ENCODE peak calls at places on chromosomes 11 and 22, in seven cellular contexts. One of them, this sample, is unnamed.

GRCh38 chr22:21856868-21857267 is 10.6 kb downstream of the MAPK1 start:
- DNase-seq in GM23338: no peak
- DNase-seq in iPS DF 6.9: no peak
- DNase-seq in adrenal gland: no peak
- DNase-seq in heart left ventricle: no peak
- DNase-seq in OCI-LY7: no peak
- DNase-seq in neural progenitor cell: no peak
- DNase-seq in this sample: no peak

GRCh38 chr11:127632546-127632945 is 632.0 kb upstream of the KIRREL3 start:
- DNase-seq in GM23338: no peak
- DNase-seq in OCI-LY7: no peak
- DNase-seq in heart left ventricle: no peak
- DNase-seq in neural progenitor cell: no peak
- DNase-seq in adrenal gland: no peak
- DNase-seq in iPS DF 6.9: no peak
- DNase-seq in this sample: no peak

GRCh38 chr11:124536520-124536919 is 6.9 kb downstream of the OR8B12 start:
- DNase-seq in OCI-LY7: no peak
- DNase-seq in adrenal gland: peak
- DNase-seq in GM23338: peak
- DNase-seq in heart left ventricle: peak
- DNase-seq in neural progenitor cell: peak
- DNase-seq in iPS DF 6.9: peak
- DNase-seq in this sample: peak

GRCh38 chr11:13880719-13881118 is 81.8 kb upstream of the SPON1 start:
- DNase-seq in GM23338: no peak
- DNase-seq in neural progenitor cell: no peak
- DNase-seq in heart left ventricle: no peak
- DNase-seq in adrenal gland: no peak
- DNase-seq in OCI-LY7: peak
- DNase-seq in iPS DF 6.9: no peak
- DNase-seq in this sample: no peak

GRCh38 chr11:47152126-47152952 is 24.3 kb downstream of the ARFGAP2 start:
- DNase-seq in neural progenitor cell: no peak
- DNase-seq in iPS DF 6.9: no peak
- DNase-seq in adrenal gland: no peak
- DNase-seq in OCI-LY7: peak
- DNase-seq in GM23338: no peak
- DNase-seq in heart left ventricle: no peak
- DNase-seq in this sample: no peak

GRCh38 chr11:34792814-34793241 is 123.4 kb downstream of the APIP start:
- DNase-seq in GM23338: no peak
- DNase-seq in adrenal gland: peak
- DNase-seq in heart left ventricle: no peak
- DNase-seq in neural progenitor cell: peak
- DNase-seq in OCI-LY7: no peak
- DNase-seq in iPS DF 6.9: no peak
- DNase-seq in this sample: no peak

GRCh38 chr11:123570939-123571590 is 83.4 kb downstream of the SCN3B start:
- DNase-seq in neural progenitor cell: no peak
- DNase-seq in GM23338: no peak
- DNase-seq in iPS DF 6.9: no peak
- DNase-seq in adrenal gland: no peak
- DNase-seq in heart left ventricle: no peak
- DNase-seq in OCI-LY7: no peak
- DNase-seq in this sample: peak

GRCh38 chr11:10847960-10848860 is 9.6 kb downstream of the ZBED5 start:
- DNase-seq in heart left ventricle: no peak
- DNase-seq in GM23338: no peak
- DNase-seq in iPS DF 6.9: no peak
- DNase-seq in adrenal gland: no peak
- DNase-seq in OCI-LY7: no peak
- DNase-seq in neural progenitor cell: no peak
- DNase-seq in this sample: no peak

GRCh38 chr11:134024420-134025085 is 44.3 kb upstream of the JAM3 start:
- DNase-seq in adrenal gland: no peak
- DNase-seq in OCI-LY7: no peak
- DNase-seq in heart left ventricle: no peak
- DNase-seq in neural progenitor cell: no peak
- DNase-seq in GM23338: no peak
- DNase-seq in iPS DF 6.9: no peak
- DNase-seq in this sample: no peak

GRCh38 chr11:132131962-132132361 is 761.5 kb downstream of the NTM start:
- DNase-seq in heart left ventricle: no peak
- DNase-seq in neural progenitor cell: no peak
- DNase-seq in adrenal gland: no peak
- DNase-seq in OCI-LY7: no peak
- DNase-seq in GM23338: peak
- DNase-seq in iPS DF 6.9: no peak
- DNase-seq in this sample: no peak

GRCh38 chr11:128235446-128235845 is 351.9 kb downstream of the ETS1 start:
- DNase-seq in heart left ventricle: no peak
- DNase-seq in neural progenitor cell: no peak
- DNase-seq in iPS DF 6.9: no peak
- DNase-seq in adrenal gland: no peak
- DNase-seq in OCI-LY7: no peak
- DNase-seq in GM23338: peak
- DNase-seq in this sample: no peak

GRCh38 chr11:45110562-45110961 is 35.9 kb upstream of the PRDM11 start:
- DNase-seq in heart left ventricle: peak
- DNase-seq in OCI-LY7: peak
- DNase-seq in GM23338: peak
- DNase-seq in neural progenitor cell: peak
- DNase-seq in adrenal gland: peak
- DNase-seq in iPS DF 6.9: peak
- DNase-seq in this sample: peak

GRCh38 chr11:114175706-114176105 is 116.2 kb downstream of the ZBTB16 start:
- DNase-seq in heart left ventricle: no peak
- DNase-seq in adrenal gland: no peak
- DNase-seq in OCI-LY7: no peak
- DNase-seq in iPS DF 6.9: no peak
- DNase-seq in GM23338: peak
- DNase-seq in neural progenitor cell: no peak
- DNase-seq in this sample: no peak

DNA sequence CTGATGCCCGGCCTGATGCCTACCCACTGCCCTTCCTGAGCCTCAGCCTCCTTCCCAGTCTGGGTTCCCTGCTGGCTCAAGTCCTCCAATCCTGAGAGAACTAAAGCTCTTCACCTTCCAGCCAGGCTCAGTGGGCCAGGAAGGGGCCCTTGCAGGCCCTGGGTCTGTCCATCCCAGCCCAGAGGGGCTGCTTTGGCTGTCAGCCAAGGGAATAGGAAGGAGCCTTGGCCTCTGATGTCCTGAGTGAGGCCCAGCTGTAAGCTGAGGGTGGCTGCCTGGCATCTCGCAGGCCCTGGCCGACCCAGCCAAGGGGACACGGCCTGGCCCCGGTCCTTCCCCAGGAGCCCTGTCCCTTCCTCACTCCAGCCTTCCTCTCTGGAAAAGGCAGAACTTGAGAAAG is 83.4 kb downstream of the DHCR7 start:
- DNase-seq in GM23338: no peak
- DNase-seq in OCI-LY7: no peak
- DNase-seq in neural progenitor cell: no peak
- DNase-seq in iPS DF 6.9: no peak
- DNase-seq in heart left ventricle: no peak
- DNase-seq in adrenal gland: no peak
- DNase-seq in this sample: no peak
- H3K27ac ChIP-seq in GM23338: no peak
- H3K27ac ChIP-seq in OCI-LY7: no peak
- H3K27ac ChIP-seq in neural progenitor cell: no peak
- H3K27ac ChIP-seq in iPS DF 6.9: no peak
- H3K27ac ChIP-seq in heart left ventricle: no peak
- H3K27ac ChIP-seq in adrenal gland: no peak
- H3K27ac ChIP-seq in this sample: no peak

DNA sequence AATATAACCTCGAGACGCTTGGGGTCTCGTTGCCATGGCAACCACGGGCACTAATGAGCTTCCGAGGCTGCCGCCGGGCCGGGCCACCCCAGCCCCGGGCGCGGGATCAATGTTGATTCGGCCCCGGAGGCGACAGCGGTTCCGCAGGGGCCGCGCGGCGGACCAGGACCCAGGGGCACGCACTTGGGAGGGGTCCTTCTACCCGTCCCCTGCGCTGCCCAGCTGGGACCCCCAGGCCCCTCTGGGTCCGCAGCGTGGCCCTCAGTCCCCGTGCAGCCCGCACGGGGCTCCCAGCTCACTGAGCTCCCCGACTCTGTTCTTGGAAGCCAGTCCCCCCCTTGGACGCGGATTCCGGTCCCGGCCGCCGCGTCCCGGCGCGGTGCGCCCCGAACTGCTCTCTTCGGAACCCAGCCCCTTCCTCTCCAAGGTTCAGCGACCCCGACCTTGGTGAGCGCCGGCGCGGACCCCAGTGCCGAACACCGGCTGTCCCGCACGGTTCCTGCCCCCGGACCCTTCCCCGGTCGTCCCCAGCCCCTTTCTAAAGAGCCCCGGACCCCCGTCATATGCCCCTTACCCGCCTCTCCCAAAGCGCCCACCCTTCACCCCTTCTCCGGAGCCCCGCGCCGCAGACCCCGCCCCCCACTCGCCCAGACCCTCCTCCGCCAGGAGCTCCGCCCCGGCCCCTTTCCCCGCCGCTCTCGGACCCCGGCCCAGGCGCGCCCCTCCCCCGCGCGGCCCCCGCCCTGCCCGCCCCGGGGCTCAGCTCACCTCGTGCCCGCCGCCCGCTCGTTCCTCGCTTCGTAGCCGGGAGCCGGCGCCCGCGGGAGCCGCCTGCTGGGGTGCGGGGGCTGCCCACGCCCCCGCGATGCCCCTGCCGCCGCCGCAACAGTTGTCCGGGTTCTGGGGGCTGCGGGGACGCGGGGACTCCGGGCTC is 18.2 kb upstream of the SHISAL1 start:
- DNase-seq in GM23338: peak
- DNase-seq in neural progenitor cell: peak
- DNase-seq in heart left ventricle: no peak
- DNase-seq in adrenal gland: no peak
- DNase-seq in iPS DF 6.9: no peak
- DNase-seq in OCI-LY7: no peak
- DNase-seq in this sample: no peak
- H3K27ac ChIP-seq in GM23338: no peak
- H3K27ac ChIP-seq in neural progenitor cell: no peak
- H3K27ac ChIP-seq in heart left ventricle: no peak
- H3K27ac ChIP-seq in adrenal gland: no peak
- H3K27ac ChIP-seq in iPS DF 6.9: no peak
- H3K27ac ChIP-seq in OCI-LY7: no peak
- H3K27ac ChIP-seq in this sample: no peak

DNA sequence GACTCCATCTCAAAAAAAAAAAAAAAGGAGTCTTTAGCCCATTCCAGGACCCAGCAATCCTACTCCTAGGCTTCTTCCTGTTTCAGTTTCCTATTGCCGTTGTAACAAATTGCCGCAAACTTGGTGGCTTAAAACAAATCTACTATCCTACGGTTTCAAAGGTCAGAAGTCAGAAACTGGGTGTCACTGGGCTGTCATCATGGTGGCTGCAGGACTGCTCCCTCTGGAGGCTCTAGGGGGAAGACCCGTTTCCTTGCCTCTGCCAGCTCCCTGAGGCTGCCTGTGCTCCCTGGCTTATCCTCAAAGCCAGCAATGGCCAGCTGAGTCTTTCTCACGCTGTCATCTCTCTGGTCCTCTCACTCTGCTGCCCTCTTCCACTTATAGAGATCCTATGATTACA is 8.7 kb upstream of the DAGLA start:
- DNase-seq in adrenal gland: peak
- DNase-seq in iPS DF 6.9: no peak
- DNase-seq in heart left ventricle: no peak
- DNase-seq in GM23338: peak
- DNase-seq in neural progenitor cell: peak
- DNase-seq in OCI-LY7: no peak
- DNase-seq in this sample: peak
- H3K27ac ChIP-seq in adrenal gland: no peak
- H3K27ac ChIP-seq in iPS DF 6.9: no peak
- H3K27ac ChIP-seq in heart left ventricle: no peak
- H3K27ac ChIP-seq in GM23338: no peak
- H3K27ac ChIP-seq in neural progenitor cell: no peak
- H3K27ac ChIP-seq in OCI-LY7: no peak
- H3K27ac ChIP-seq in this sample: no peak

GRCh38 chr11:1846453-1846932 is 6.4 kb upstream of the LSP1 start:
- DNase-seq in OCI-LY7: no peak
- DNase-seq in neural progenitor cell: no peak
- DNase-seq in GM23338: no peak
- DNase-seq in iPS DF 6.9: no peak
- DNase-seq in heart left ventricle: no peak
- DNase-seq in adrenal gland: no peak
- DNase-seq in this sample: no peak
- H3K27ac ChIP-seq in OCI-LY7: no peak
- H3K27ac ChIP-seq in neural progenitor cell: no peak
- H3K27ac ChIP-seq in GM23338: no peak
- H3K27ac ChIP-seq in iPS DF 6.9: no peak
- H3K27ac ChIP-seq in heart left ventricle: no peak
- H3K27ac ChIP-seq in adrenal gland: peak
- H3K27ac ChIP-seq in this sample: no peak

DNA sequence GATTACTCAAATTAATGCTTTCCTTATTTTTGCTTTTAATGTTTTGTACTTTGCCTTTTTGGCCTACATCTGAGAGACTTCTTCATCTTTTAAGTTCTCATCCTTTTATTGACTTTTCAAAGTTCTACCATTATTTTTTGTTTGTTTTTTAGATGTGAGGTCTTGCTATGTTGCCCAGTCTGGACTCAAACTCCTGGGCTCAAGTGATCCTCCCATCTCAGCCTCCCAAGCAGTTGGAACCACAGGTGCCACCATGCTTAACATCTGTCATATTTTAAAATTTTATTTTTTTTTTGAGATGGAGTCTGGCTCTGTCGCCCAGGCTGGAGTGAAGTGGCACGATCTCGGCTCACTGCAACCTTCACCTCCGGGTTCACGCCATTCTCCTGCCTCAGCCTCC is 57.8 kb downstream of the PPP6R2 start:
- DNase-seq in GM23338: no peak
- DNase-seq in heart left ventricle: no peak
- DNase-seq in iPS DF 6.9: no peak
- DNase-seq in OCI-LY7: no peak
- DNase-seq in adrenal gland: no peak
- DNase-seq in neural progenitor cell: no peak
- DNase-seq in this sample: no peak
- H3K27ac ChIP-seq in GM23338: no peak
- H3K27ac ChIP-seq in heart left ventricle: no peak
- H3K27ac ChIP-seq in iPS DF 6.9: no peak
- H3K27ac ChIP-seq in OCI-LY7: no peak
- H3K27ac ChIP-seq in adrenal gland: no peak
- H3K27ac ChIP-seq in neural progenitor cell: no peak
- H3K27ac ChIP-seq in this sample: no peak

DNA sequence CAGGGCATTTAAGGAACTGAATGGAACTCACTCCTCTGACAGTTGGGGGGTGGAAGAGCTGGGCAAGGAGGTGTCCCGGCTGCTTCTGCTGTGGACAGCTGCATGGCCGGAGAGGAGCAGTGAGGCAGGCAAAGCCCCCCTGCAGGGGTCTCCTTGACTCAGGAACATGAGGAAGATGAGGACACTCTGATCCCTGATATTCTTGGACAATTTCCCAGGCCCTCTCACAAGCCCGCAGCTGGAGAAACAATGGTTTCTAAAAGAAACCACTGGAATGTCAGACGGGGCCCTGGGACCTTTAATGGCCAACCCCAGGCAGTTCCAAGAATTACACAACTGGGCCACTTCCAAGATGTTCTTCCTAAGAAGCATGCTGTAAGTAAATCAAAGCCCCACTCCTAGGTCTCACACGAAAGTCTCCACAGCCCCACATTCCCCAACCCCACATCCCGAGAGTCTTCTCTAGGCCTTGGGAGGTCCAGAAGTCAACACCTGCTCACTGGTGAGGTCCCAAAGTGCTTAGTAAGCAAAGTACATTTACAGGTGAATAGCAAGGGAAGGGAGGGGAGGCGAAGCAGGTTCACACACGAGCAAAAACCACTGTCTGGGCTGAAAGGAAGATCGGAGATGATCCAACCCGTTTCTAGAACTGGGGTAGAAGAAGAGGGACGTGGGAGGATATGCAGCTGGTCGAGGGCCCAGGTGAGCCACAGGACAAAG is 1.0 kb upstream of the CCDC86 start:
- DNase-seq in OCI-LY7: no peak
- DNase-seq in neural progenitor cell: no peak
- DNase-seq in GM23338: no peak
- DNase-seq in iPS DF 6.9: no peak
- DNase-seq in adrenal gland: no peak
- DNase-seq in heart left ventricle: peak
- DNase-seq in this sample: no peak
- H3K27ac ChIP-seq in OCI-LY7: no peak
- H3K27ac ChIP-seq in neural progenitor cell: no peak
- H3K27ac ChIP-seq in GM23338: peak
- H3K27ac ChIP-seq in iPS DF 6.9: no peak
- H3K27ac ChIP-seq in adrenal gland: peak
- H3K27ac ChIP-seq in heart left ventricle: peak
- H3K27ac ChIP-seq in this sample: no peak